ENCODE peak calls at places on chromosomes 13 and 19, in five cellular contexts. Y, E, W, N and I are unnamed samples.

GRCh38 chr19:40717880-40718773 is 1.2 kb downstream of the ITPKC start:
- DNase-seq in Y (peak; percentile 23), W (no peak), E (peak; percentile 58), N (peak; percentile 10), I (peak; percentile 18)

GRCh38 chr19:20367811-20368294 is 197.7 kb downstream of the ZNF737 start:
- DNase-seq in E (no peak), N (no peak), Y (no peak), W (no peak), I (no peak)

GRCh38 chr19:47798904-47799266 is 5.5 kb downstream of the TPRX1 start:
- DNase-seq in N (no peak), W (no peak), E (no peak), Y (no peak), I (no peak)

GRCh38 chr13:113962975-113963374 is 10.9 kb downstream of the C13orf46 start:
- DNase-seq in N (no peak), W (no peak), Y (no peak), E (peak; percentile 7), I (no peak)

GRCh38 chr19:56137405-56137804 is 3.7 kb upstream of the ZNF444 start:
- DNase-seq in W (no peak), E (no peak), N (no peak), Y (no peak), I (no peak)

GRCh38 chr19:18776288-18776594 is 14.9 kb downstream of the COMP start:
- DNase-seq in E (no peak), Y (peak; percentile 25), W (no peak), N (peak; percentile 68), I (peak; percentile 51)

GRCh38 chr13:98629055-98629454 is 52.1 kb upstream of the STK24 start:
- DNase-seq in Y (no peak), W (no peak), E (no peak), N (no peak), I (no peak)

GRCh38 chr13:84994582-84994981 is 804.6 kb downstream of the SLITRK6 start:
- DNase-seq in W (no peak), E (no peak), Y (no peak), N (peak; percentile 26), I (no peak)

GRCh38 chr19:16062789-16063188 is 13.5 kb upstream of the TPM4 start:
- DNase-seq in E (peak; percentile 39), W (no peak), N (no peak), Y (peak; percentile 62), I (no peak)

GRCh38 chr19:9610484-9611113 is 10.4 kb downstream of the ZNF561 start:
- DNase-seq in E (no peak), W (no peak), Y (no peak), N (no peak), I (no peak)

GRCh38 chr13:47230155-47230554 is 333.3 kb upstream of the HTR2A start:
- DNase-seq in N (no peak), W (no peak), E (no peak), Y (no peak), I (no peak)

GRCh38 chr19:7928334-7928706 is 2.4 kb upstream of the CTXN1 start:
- DNase-seq in Y (no peak), N (peak; percentile 29), W (no peak), E (peak; percentile 20), I (no peak)

GRCh38 chr19:16447015-16447384 is 24.8 kb downstream of the EPS15L1 start:
- DNase-seq in W (no peak), N (peak; percentile 87), Y (peak; percentile 95), E (peak; percentile 78), I (peak; percentile 86)

GRCh38 chr13:19083340-19083739 is 98.3 kb downstream of the TUBA3C start:
- DNase-seq in E (no peak), N (no peak), Y (no peak), W (no peak), I (no peak)

GRCh38 chr19:7522072-7522922 is at the start of gene MCOLN1:
- DNase-seq in E (peak; percentile 100), Y (peak; percentile 97), W (no peak), N (peak; percentile 91), I (peak; percentile 94)

GRCh38 chr19:32580901-32581703 is at the start of gene PDCD5:
- DNase-seq in E (peak; percentile 98), Y (peak; percentile 94), N (peak; percentile 90), W (peak; percentile 34), I (peak; percentile 90)

GRCh38 chr19:383040-383439 is 25.9 kb downstream of the C2CD4C start:
- DNase-seq in N (no peak), E (no peak), Y (no peak), W (no peak), I (no peak)

GRCh38 chr19:15373644-15374043 is 5.9 kb downstream of the AKAP8 start:
- DNase-seq in Y (no peak), E (no peak), N (no peak), W (no peak), I (no peak)

DNA sequence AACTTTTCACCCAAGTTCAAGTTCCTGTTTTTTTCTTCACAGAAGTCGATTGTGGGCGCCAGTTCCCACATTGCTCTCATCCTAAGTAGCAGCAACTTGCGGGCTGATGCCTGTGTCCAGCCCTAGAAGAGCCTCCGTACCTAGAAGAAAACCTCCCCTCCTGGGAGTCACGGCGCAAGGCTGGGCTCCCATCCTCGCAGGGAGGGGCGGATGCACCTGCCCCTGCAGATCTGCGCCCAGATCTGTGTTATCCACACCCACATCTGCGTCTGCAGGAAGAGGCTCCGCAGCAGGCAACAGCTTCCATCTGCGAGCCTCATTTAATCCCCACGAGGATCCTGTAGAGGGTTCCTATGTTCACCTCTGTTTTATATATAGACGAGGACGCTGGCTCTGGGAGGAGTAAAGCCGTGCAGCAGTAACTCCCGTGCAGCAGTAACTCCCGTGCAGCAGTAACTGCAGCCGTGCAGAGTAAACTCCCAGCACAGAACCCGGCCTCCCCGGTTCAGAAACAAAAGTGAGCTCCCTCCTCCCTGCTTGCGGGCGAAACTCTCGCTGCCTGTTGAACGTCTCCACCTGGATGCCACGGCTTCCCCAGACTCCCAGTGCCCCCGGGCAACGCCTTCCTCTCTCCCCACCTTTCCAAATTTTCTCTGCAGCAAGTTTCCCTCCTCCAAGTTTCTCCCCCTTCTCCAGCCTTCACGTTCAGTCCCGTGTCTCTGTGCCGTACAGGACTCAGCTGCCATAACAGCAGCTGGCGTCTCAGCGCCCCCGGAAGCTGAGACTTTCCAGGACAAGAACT is 23.5 kb upstream of the LAIR1 start:
- DNase-seq in W (no peak), E (no peak), N (no peak), Y (no peak), I (no peak)
- H3K4me3 ChIP-seq in W (no peak overlapping the region), E (peak overlapping the region; percentile 46), N (peak overlapping the region; percentile 11), Y (peak overlapping the region; percentile 36), I (peak overlapping the region; percentile 38)

GRCh38 chr13:28026508-28026907 is 38.0 kb upstream of the URAD start:
- DNase-seq in N (no peak), Y (no peak), W (no peak), E (no peak), I (no peak)

GRCh38 chr13:28027070-28027469 is 38.6 kb upstream of the URAD start:
- DNase-seq in Y (no peak), N (no peak), E (no peak), W (no peak), I (no peak)

GRCh38 chr13:28027607-28028364 is 39.3 kb upstream of the URAD start:
- DNase-seq in W (no peak), Y (no peak), E (no peak), N (no peak), I (no peak)

GRCh38 chr13:28022848-28023518 is 34.5 kb upstream of the URAD start:
- DNase-seq in W (no peak), E (no peak), N (peak; percentile 17), Y (peak; percentile 16), I (peak; percentile 28)
- TF ChIP-seq CTCF in W (no peak), E (no peak), N (no peak), Y (no peak), I (no peak)

DNA sequence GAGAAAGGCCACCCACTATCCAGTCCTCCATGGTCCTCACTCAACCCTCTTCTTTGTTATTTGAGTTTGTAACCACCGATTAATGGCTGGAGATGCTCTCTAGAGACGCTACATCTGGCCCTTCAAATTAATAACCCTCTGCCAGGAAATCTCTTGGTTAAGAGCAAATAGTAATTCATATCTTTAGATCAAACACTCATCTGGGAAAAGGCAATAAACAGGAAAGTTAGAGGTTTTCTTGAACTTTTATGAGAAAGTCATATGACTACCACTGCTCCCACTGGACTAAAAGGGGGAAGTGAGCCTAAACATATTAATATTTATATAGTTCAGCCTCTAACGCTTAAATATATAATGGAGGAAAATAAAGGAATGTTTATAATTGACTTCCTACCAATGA is 2.9 kb downstream of the TBC1D4 start:
- DNase-seq in N (no peak), W (no peak), Y (no peak), E (no peak), I (no peak)
- H3K4me3 ChIP-seq in N (no peak overlapping the region), W (no peak overlapping the region), Y (no peak overlapping the region), E (peak overlapping the region; percentile 96), I (peak overlapping the region; percentile 77)

GRCh38 chr13:29418026-29418425 is 177.5 kb downstream of the SLC7A1 start:
- DNase-seq in W (no peak), Y (no peak), E (no peak), N (no peak), I (no peak)
- TF ChIP-seq CTCF in W (peak; percentile 17), Y (peak; percentile 4), E (no peak), N (no peak), I (peak; percentile 18)

GRCh38 chr19:58356971-58357797 is 3.9 kb upstream of the A1BG start:
- DNase-seq in Y (peak; percentile 27), W (no peak), E (no peak), N (no peak), I (peak; percentile 34)

GRCh38 chr19:58356236-58356970 is 3.1 kb upstream of the A1BG start:
- DNase-seq in N (no peak), W (no peak), Y (peak; percentile 49), E (no peak), I (peak; percentile 48)

GRCh38 chr19:58354478-58355030 is 1.3 kb upstream of the A1BG start:
- DNase-seq in N (no peak), W (no peak), E (no peak), Y (no peak), I (no peak)

GRCh38 chr19:58355215-58355796 is 2.0 kb upstream of the A1BG start:
- DNase-seq in Y (no peak), W (no peak), E (no peak), N (no peak), I (no peak)

GRCh38 chr19:58355891-58356235 is 2.6 kb upstream of the A1BG start:
- DNase-seq in Y (no peak), N (no peak), W (no peak), E (no peak), I (no peak)
- H3K4me3 ChIP-seq in Y (peak overlapping the region; percentile 7), N (no peak overlapping the region), W (no peak overlapping the region), E (peak overlapping the region; percentile 59), I (peak overlapping the region; percentile 49)

DNA sequence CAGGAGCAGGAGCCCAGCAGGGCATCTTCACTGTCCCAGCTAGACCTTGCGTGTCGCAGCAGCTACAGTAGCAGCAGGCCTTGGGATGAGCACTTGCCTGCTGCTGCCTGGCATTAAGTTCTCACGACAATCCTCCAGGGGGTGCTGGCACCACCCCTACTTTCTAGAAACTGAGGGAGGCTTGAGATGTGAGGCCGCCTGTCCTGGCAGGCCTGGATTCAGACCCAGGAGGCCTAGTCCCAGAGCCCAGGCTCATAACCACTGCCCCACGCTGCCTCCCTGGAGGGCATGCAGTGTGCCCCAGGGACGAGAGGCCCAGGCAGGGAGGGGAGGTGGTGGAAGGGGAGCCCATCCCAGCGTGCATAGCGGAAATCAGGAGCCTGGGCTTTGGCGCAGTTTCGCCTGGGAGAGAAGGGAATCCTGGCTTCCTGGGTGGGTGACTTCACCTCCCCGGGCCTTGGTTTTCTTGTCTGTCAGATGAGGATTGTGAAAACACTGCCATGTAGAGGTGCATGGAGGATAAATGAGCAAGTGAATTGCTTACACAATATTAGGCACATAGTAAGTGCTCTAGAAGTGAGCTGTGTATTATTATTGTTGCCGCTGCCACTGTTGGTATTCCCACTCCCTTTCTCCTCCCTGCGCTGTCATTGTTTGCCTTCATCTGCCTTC is 26.1 kb downstream of the PPP5C start:
- DNase-seq in Y (peak; percentile 66), N (peak; percentile 63), E (no peak), W (no peak), I (peak; percentile 55)
- TF ChIP-seq CTCF in Y (peak; percentile 38), N (peak; percentile 39), E (peak; percentile 7), W (peak; percentile 64), I (peak; percentile 48)

GRCh38 chr13:27969073-27969865 is at the start of gene CDX2:
- DNase-seq in N (no peak), Y (no peak), E (no peak), W (no peak), I (no peak)
- H3K4me3 ChIP-seq in N (no peak within 1 kb of the TSS), Y (no peak within 1 kb of the TSS), E (no peak within 1 kb of the TSS), W (peak within 1 kb of the TSS; percentile 19), I (no peak within 1 kb of the TSS)